ENCODE peak calls at places on chromosomes 4 and X, in ten cellular contexts. T is mucosa of descending colon; U is A549; S is activated CD8-positive, alpha-beta T cell treated with anti-CD3 and anti-CD28 coated beads for 36 hours; W is astrocyte of the spinal cord; L is foreskin fibroblast; Z is bronchial epithelial cell; M is Peyer's patch; Y is fibroblast of the aortic adventitia; R is neural progenitor cell. K is an unnamed sample.

GRCh38 chr4:153140294-153140693 is 63.9 kb upstream of the TRIM2 start:
- DNase-seq in T (no peak), U (no peak), S (no peak), W (no peak), L (no peak), Z (no peak), M (no peak), Y (no peak), R (no peak), K (no peak)

GRCh38 chrX:141838016-141838415 is at the start of gene MAGEC3:
- DNase-seq in T (no peak), U (no peak), S (no peak), W (no peak), L (no peak), Z (no peak), M (no peak), Y (no peak), R (no peak), K (no peak)

GRCh38 chrX:39427492-39428289 is 626.4 kb downstream of the MID1IP1 start:
- DNase-seq in T (no peak), U (peak; percentile 7), S (peak; percentile 71), W (peak; percentile 51), L (peak; percentile 63), Z (peak; percentile 64), M (no peak), Y (peak; percentile 40), R (no peak), K (peak; percentile 1)

GRCh38 chr4:128524311-128524710 is 236.7 kb upstream of the PGRMC2 start:
- DNase-seq in T (peak; percentile 72), U (peak; percentile 88), S (no peak), W (peak; percentile 87), L (peak; percentile 76), Z (peak; percentile 90), M (no peak), Y (peak; percentile 97), R (no peak), K (peak; percentile 75)

GRCh38 chrX:109533631-109534030 is 3.0 kb upstream of the NXT2 start:
- DNase-seq in T (no peak), U (no peak), S (no peak), W (no peak), L (peak; percentile 22), Z (peak; percentile 86), M (no peak), Y (peak; percentile 62), R (no peak), K (no peak)

GRCh38 chrX:153900806-153901752 is 3.4 kb upstream of the AVPR2 start:
- DNase-seq in T (no peak), U (peak; percentile 44), S (peak; percentile 80), W (peak; percentile 33), L (peak; percentile 90), Z (peak; percentile 70), M (peak; percentile 68), Y (peak; percentile 75), R (peak; percentile 35), K (peak; percentile 52)

GRCh38 chrX:132330156-132330729 is 111.0 kb upstream of the RAP2C start:
- DNase-seq in T (no peak), U (no peak), S (no peak), W (no peak), L (no peak), Z (peak; percentile 30), M (no peak), Y (no peak), R (no peak), K (no peak)

GRCh38 chrX:118780915-118781314 is 42.7 kb upstream of the ZCCHC12 start:
- DNase-seq in T (no peak), U (no peak), S (no peak), W (peak; percentile 7), L (no peak), Z (no peak), M (no peak), Y (peak; percentile 56), R (no peak), K (no peak)

GRCh38 chr4:36081185-36081584 is 163.1 kb downstream of the ARAP2 start:
- DNase-seq in T (no peak), U (no peak), S (peak; percentile 26), W (no peak), L (no peak), Z (no peak), M (no peak), Y (no peak), R (no peak), K (no peak)

GRCh38 chr4:91064157-91064853 is 937.1 kb downstream of the CCSER1 start:
- DNase-seq in T (no peak), U (peak; percentile 5), S (no peak), W (peak; percentile 77), L (peak; percentile 15), Z (peak; percentile 37), M (no peak), Y (no peak), R (peak; percentile 80), K (no peak)

GRCh38 chrX:10039821-10040793 is 72.9 kb downstream of the CLDN34 start:
- DNase-seq in T (no peak), U (peak; percentile 56), S (no peak), W (no peak), L (peak; percentile 48), Z (peak; percentile 75), M (no peak), Y (no peak), R (peak; percentile 11), K (no peak)

GRCh38 chrX:56783996-56784620 is 55.1 kb downstream of the NBDY start:
- DNase-seq in T (no peak), U (no peak), S (no peak), W (no peak), L (no peak), Z (no peak), M (no peak), Y (no peak), R (no peak), K (no peak)

GRCh38 chr4:96352051-96352517 is 512.2 kb downstream of the PDHA2 start:
- DNase-seq in T (no peak), U (peak; percentile 2), S (peak; percentile 8), W (peak; percentile 32), L (no peak), Z (peak; percentile 29), M (no peak), Y (no peak), R (peak; percentile 49), K (no peak)

DNA sequence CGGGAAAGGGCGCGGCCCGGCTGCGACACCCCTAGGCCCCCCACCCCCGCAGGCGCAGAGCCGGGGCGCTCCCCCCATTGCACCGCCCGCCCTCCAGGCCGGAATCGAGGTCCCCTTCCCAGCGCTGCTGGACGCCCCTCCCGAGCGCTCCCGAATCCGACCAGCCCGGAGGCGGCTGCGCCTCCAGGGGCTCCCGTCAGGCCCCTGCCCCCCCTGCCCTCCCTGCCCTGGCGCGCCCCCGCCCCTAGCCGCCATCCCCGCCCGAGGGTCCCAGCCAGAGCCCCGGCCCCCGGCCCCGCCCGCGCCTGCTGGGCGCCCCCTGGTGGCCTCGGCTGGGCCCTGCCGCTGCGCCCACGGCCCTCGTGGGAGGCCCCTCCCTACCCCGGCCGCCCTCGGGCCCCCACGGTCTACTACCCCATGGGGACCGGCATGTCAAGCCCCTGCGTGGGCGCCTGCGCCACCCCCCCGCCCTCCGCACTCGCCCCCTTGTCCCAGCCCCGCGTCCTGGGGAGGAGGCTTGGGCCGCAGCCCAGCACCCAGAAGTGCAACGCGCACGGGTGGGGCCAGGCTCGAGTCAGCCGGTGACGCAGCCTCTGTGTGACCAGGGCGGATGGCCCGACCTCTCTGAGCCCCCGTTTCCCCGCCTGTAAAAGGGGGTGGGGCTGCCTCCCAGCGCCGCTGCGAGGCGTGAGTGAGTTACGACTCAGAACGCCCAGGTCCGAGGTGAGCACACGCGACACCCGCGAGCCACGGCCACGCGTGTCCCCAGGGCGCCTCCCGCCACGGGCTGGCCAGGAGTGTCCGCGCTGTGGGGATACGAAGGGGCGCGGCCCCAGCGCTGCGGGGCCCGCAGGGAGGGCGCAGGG is 104.9 kb downstream of the FAM53A start:
- DNase-seq in T (peak; percentile 81), U (peak; percentile 83), S (peak; percentile 87), W (peak; percentile 33), L (peak; percentile 94), Z (peak; percentile 44), M (peak; percentile 62), Y (peak; percentile 75), R (peak; percentile 85), K (peak; percentile 42)
- TF ChIP-seq CTCF in T (peak; percentile 72), U (peak; percentile 72), S (peak; percentile 87), W (peak; percentile 33), L (peak; percentile 15), Z (peak; percentile 34), M (peak; percentile 94), Y (peak; percentile 50), R (peak; percentile 75), K (peak; percentile 30)

GRCh38 chr4:137608085-137608484 is 75.8 kb upstream of the PCDH18 start:
- DNase-seq in T (no peak), U (no peak), S (no peak), W (no peak), L (no peak), Z (no peak), M (no peak), Y (no peak), R (no peak), K (no peak)

GRCh38 chr4:137611998-137612700 is 79.9 kb upstream of the PCDH18 start:
- DNase-seq in T (no peak), U (no peak), S (no peak), W (no peak), L (peak; percentile 51), Z (no peak), M (no peak), Y (peak; percentile 17), R (no peak), K (no peak)

GRCh38 chr4:137609693-137610450 is 77.6 kb upstream of the PCDH18 start:
- DNase-seq in T (no peak), U (no peak), S (no peak), W (peak; percentile 22), L (peak; percentile 26), Z (no peak), M (no peak), Y (peak; percentile 56), R (no peak), K (peak; percentile 45)

GRCh38 chr4:137614491-137614890 is 82.2 kb upstream of the PCDH18 start:
- DNase-seq in T (no peak), U (no peak), S (no peak), W (no peak), L (no peak), Z (peak; percentile 1), M (no peak), Y (no peak), R (no peak), K (no peak)

GRCh38 chr4:137610960-137611359 is 78.7 kb upstream of the PCDH18 start:
- DNase-seq in T (no peak), U (peak; percentile 13), S (no peak), W (no peak), L (peak; percentile 15), Z (peak; percentile 8), M (no peak), Y (peak; percentile 23), R (peak; percentile 35), K (no peak)
- TF ChIP-seq CTCF in T (no peak), U (no peak), S (no peak), W (peak; percentile 49), L (peak; percentile 36), Z (peak; percentile 16), M (no peak), Y (peak; percentile 63), R (peak; percentile 71), K (peak; percentile 38)

GRCh38 chr4:160202802-160203201 is 1099.9 kb downstream of the RAPGEF2 start:
- DNase-seq in T (no peak), U (peak; percentile 69), S (no peak), W (no peak), L (no peak), Z (peak; percentile 97), M (no peak), Y (no peak), R (no peak), K (no peak)
- TF ChIP-seq CTCF in T (no peak), U (no peak), S (no peak), W (no peak), L (no peak), Z (no peak), M (no peak), Y (no peak), R (no peak), K (no peak)

GRCh38 chr4:28686618-28687017 is 1826.0 kb downstream of the STIM2 start:
- DNase-seq in T (no peak), U (peak; percentile 33), S (peak; percentile 14), W (peak; percentile 12), L (peak; percentile 2), Z (peak; percentile 28), M (no peak), Y (peak; percentile 30), R (peak; percentile 63), K (no peak)
- TF ChIP-seq CTCF in T (no peak), U (peak; percentile 8), S (no peak), W (peak; percentile 59), L (peak; percentile 35), Z (peak; percentile 56), M (no peak), Y (peak; percentile 51), R (peak; percentile 61), K (peak; percentile 15)